ENCODE peak calls at places on chromosomes 13 and 19, in five cellular contexts. V is choroid plexus epithelial cell; A is A549; R is CD4-positive, alpha-beta T cell; G is AG04449. E is an unnamed sample.

GRCh38 chr19:18223860-18224524 is 2.2 kb downstream of the PDE4C start:
- DNase-seq in A (no peak), G (no peak), R (no peak), V (no peak), E (no peak)

GRCh38 chr19:39315933-39316332 is 4.7 kb downstream of the LRFN1 start:
- DNase-seq in A (no peak), V (no peak), R (no peak), G (no peak), E (no peak)

GRCh38 chr13:97977982-97978381 is 24.5 kb downstream of the IPO5 start:
- DNase-seq in V (no peak), A (no peak), R (no peak), G (no peak), E (no peak)

GRCh38 chr13:35817642-35818576 is 313.3 kb downstream of the DCLK1 start:
- DNase-seq in A (no peak), V (no peak), G (no peak), R (no peak), E (no peak)

GRCh38 chr19:5075603-5076002 is 106.7 kb downstream of the KDM4B start:
- DNase-seq in R (no peak), G (no peak), V (no peak), A (no peak), E (no peak)

GRCh38 chr13:91212229-91212628 is 135.3 kb upstream of the MIR17HG start:
- DNase-seq in R (no peak), G (no peak), A (no peak), V (no peak), E (no peak)

GRCh38 chr13:75803982-75804381 is 167.9 kb downstream of the LMO7 start:
- DNase-seq in G (no peak), A (no peak), R (no peak), V (no peak), E (no peak)

GRCh38 chr19:19704836-19705235 is 28.1 kb downstream of the ZNF14 start:
- DNase-seq in R (no peak), A (no peak), G (no peak), V (no peak), E (no peak)

GRCh38 chr19:6433663-6434062 is at the start of gene SLC25A41:
- DNase-seq in A (no peak), V (no peak), G (no peak), R (no peak), E (no peak)
- TF ChIP-seq CTCF in A (no peak), V (no peak), G (no peak), R (no peak), E (no peak)

GRCh38 chr13:48749699-48750473 is 96.2 kb downstream of the CYSLTR2 start:
- DNase-seq in V (peak), A (peak), R (peak), G (peak), E (no peak)
- TF ChIP-seq CTCF in V (peak), A (peak), R (no peak), G (peak), E (no peak)

GRCh38 chr13:24147570-24147963 is 13.0 kb upstream of the SPATA13 start:
- DNase-seq in A (no peak), G (no peak), V (no peak), R (no peak), E (no peak)

GRCh38 chr13:24149306-24150032 is 11.1 kb upstream of the SPATA13 start:
- DNase-seq in V (peak), G (no peak), A (no peak), R (no peak), E (no peak)

GRCh38 chr13:24150613-24151012 is 9.9 kb upstream of the SPATA13 start:
- DNase-seq in R (no peak), V (no peak), A (no peak), G (no peak), E (no peak)

GRCh38 chr13:24146961-24147569 is 13.5 kb upstream of the SPATA13 start:
- DNase-seq in A (no peak), G (no peak), V (no peak), R (no peak), E (no peak)

DNA sequence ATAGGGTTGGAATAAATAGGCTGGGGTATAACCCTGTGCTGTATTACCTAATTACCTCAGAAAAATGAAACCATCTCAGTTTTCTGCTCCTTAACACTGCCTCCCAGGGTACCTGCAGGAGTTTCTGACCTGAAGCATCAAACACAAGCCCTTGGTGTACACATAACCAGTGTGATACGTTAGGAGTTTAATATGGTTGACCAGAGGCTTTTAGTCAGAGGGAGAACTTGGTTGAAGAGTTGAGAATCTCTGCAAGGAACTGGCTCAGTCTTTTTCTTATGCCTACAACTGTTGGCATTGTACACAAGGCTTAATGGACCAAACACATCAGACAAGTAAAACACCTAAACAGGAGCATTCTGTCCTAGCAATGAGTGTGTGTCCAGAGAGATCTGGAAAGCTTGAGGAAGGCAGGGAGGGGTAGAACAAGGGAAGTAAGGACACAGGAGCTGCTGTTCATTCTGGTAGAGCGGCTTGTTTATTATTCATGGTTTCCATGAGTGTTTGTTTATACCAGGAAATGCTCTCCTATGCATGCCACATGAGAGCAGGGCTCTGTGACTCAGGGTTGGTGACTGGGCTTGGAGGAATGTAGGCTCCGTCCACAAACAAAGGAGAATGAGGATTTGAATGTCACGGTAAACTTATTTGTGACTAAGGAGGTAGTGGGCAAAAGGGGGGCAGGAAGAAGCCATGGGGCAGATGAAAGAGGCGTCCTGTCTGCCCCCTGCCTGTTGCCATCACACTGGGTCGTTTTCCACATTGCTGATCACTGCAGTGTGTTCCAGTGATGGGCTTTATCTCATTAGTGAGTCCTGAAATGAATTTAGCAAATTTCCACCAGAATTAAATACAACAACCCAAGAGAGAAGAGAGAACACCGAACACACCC is 11.9 kb upstream of the SPATA13 start:
- DNase-seq in A (peak), R (no peak), G (peak), V (peak), E (peak)
- TF ChIP-seq CTCF in A (no peak), R (no peak), G (peak), V (no peak), E (no peak)

GRCh38 chr19:57067440-57067839 is 52.3 kb upstream of the USP29 start:
- DNase-seq in A (no peak), G (no peak), R (no peak), V (no peak), E (no peak)

GRCh38 chr19:57071414-57071813 is 48.4 kb upstream of the USP29 start:
- DNase-seq in G (no peak), V (no peak), R (no peak), A (no peak), E (no peak)

GRCh38 chr19:57068326-57068725 is 51.5 kb upstream of the USP29 start:
- DNase-seq in A (no peak), G (no peak), R (no peak), V (no peak), E (no peak)

GRCh38 chr19:57068921-57069697 is 50.7 kb upstream of the USP29 start:
- DNase-seq in R (no peak), V (no peak), A (no peak), G (no peak), E (peak)
- TF ChIP-seq CTCF in R (no peak), V (no peak), A (no peak), G (no peak), E (peak)

GRCh38 chr13:69935043-69935442 is 172.6 kb upstream of the ATXN8OS start:
- DNase-seq in V (no peak), A (no peak), G (no peak), R (no peak), E (no peak)
- TF ChIP-seq CTCF in V (no peak), A (no peak), G (no peak), R (no peak), E (no peak)

GRCh38 chr19:49761625-49762311 is 1.3 kb downstream of the TSKS start:
- DNase-seq in G (no peak), V (peak), R (no peak), A (no peak), E (no peak)
- TF ChIP-seq CTCF in G (peak), V (peak), R (no peak), A (no peak), E (no peak)

GRCh38 chr19:1175020-1175419 is 952 bp upstream of the SBNO2 start:
- DNase-seq in G (no peak), A (no peak), V (no peak), R (no peak), E (no peak)

GRCh38 chr19:1181606-1182005 is 7.5 kb upstream of the SBNO2 start:
- DNase-seq in V (no peak), G (no peak), A (no peak), R (no peak), E (peak)

GRCh38 chr19:1173160-1173844 is 766 bp downstream of the SBNO2 start:
- DNase-seq in V (no peak), G (no peak), A (no peak), R (no peak), E (no peak)

GRCh38 chr19:1173845-1174809 is at the start of gene SBNO2:
- DNase-seq in R (peak), A (peak), G (no peak), V (peak), E (peak)

GRCh38 chr19:1177322-1178114 is 3.5 kb upstream of the SBNO2 start:
- DNase-seq in R (no peak), A (peak), V (peak), G (peak), E (no peak)
- TF ChIP-seq CTCF in R (no peak), A (no peak), V (peak), G (peak), E (no peak)

GRCh38 chr13:111283991-111284390 is 36.5 kb upstream of the TEX29 start:
- DNase-seq in V (no peak), A (no peak), R (no peak), G (no peak), E (no peak)

GRCh38 chr13:111288276-111288675 is 32.2 kb upstream of the TEX29 start:
- DNase-seq in R (no peak), G (no peak), A (no peak), V (no peak), E (no peak)

GRCh38 chr13:111287201-111287600 is 33.2 kb upstream of the TEX29 start:
- DNase-seq in V (no peak), G (no peak), A (no peak), R (no peak), E (no peak)

GRCh38 chr13:111284579-111284978 is 35.9 kb upstream of the TEX29 start:
- DNase-seq in V (no peak), G (no peak), R (no peak), A (no peak), E (no peak)

GRCh38 chr13:111286162-111286561 is 34.3 kb upstream of the TEX29 start:
- DNase-seq in A (no peak), G (no peak), R (no peak), V (no peak), E (no peak)
- TF ChIP-seq CTCF in A (no peak), G (no peak), R (no peak), V (no peak), E (no peak)

DNA sequence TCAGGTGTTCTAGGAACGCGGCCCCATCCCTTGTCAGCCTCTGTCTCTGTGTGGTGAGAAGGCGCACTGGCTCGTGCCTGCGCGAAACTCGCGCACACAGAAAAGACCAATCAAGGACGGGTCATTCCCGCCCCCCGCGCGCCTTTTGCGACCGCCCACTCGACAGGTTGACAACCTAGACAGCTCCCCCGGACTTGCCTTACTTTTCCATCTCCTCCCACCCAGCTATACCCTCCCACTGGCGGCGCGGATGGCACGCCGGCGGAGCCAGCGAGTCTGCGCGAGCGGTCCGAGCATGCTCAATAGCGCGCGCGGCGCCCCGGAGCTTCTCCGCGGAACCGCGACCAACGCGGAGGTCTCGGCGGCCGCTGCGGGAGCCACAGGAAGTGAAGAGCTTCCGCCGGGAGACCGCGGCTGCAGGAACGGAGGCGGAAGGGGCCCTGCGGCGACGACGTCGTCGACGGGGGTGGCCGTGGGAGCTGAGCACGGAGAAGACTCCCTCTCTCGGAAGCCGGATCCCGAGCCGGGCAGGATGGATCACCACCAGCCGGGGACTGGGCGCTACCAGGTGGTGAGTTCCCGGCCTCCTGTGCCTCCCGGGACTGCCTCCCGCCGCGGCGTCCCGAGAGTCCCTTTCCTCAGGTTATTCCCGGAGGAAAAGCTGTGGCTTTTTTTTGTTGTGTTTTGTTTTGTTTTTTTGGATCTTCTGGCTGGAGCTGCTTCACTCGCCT is at the start of gene NDFIP2:
- DNase-seq in V (peak), G (no peak), A (peak), R (peak), E (peak)
- TF ChIP-seq CTCF in V (no peak), G (no peak), A (no peak), R (no peak), E (no peak)

E was measured in prostate gland.